ENCODE peak calls at places on chromosomes 3 and 15, in ten cellular contexts. One of them, this sample, is unnamed.

GRCh38 chr3:76131396-76132153 is 346.2 kb upstream of the ZNF717 start:
- DNase-seq in tibial nerve: no peak
- DNase-seq in CD8-positive, alpha-beta T cell: no peak
- DNase-seq in mesothelial cell of epicardium: no peak
- DNase-seq in GM13976: no peak
- DNase-seq in ovary: no peak
- DNase-seq in activated B cell treated with CpG ODN at 0.5 μM for 24 hours: no peak
- DNase-seq in GM23338: no peak
- DNase-seq in HCT116: no peak
- DNase-seq in GM20000: no peak
- DNase-seq in this sample: no peak

GRCh38 chr3:68256635-68257034 is 602.2 kb upstream of the SUCLG2 start:
- DNase-seq in GM20000: no peak
- DNase-seq in GM23338: peak
- DNase-seq in GM13976: no peak
- DNase-seq in CD8-positive, alpha-beta T cell: no peak
- DNase-seq in mesothelial cell of epicardium: no peak
- DNase-seq in activated B cell treated with CpG ODN at 0.5 μM for 24 hours: no peak
- DNase-seq in ovary: no peak
- DNase-seq in HCT116: no peak
- DNase-seq in tibial nerve: no peak
- DNase-seq in this sample: no peak

GRCh38 chr3:127037423-127037841 is 54.5 kb downstream of the PLXNA1 start:
- DNase-seq in GM23338: no peak
- DNase-seq in HCT116: no peak
- DNase-seq in ovary: no peak
- DNase-seq in activated B cell treated with CpG ODN at 0.5 μM for 24 hours: no peak
- DNase-seq in tibial nerve: no peak
- DNase-seq in GM13976: no peak
- DNase-seq in CD8-positive, alpha-beta T cell: no peak
- DNase-seq in GM20000: no peak
- DNase-seq in mesothelial cell of epicardium: no peak
- DNase-seq in this sample: no peak

GRCh38 chr15:59294961-59295741 is 77.5 kb downstream of the MYO1E start:
- DNase-seq in GM23338: no peak
- DNase-seq in GM20000: no peak
- DNase-seq in mesothelial cell of epicardium: no peak
- DNase-seq in CD8-positive, alpha-beta T cell: no peak
- DNase-seq in HCT116: peak
- DNase-seq in activated B cell treated with CpG ODN at 0.5 μM for 24 hours: no peak
- DNase-seq in ovary: no peak
- DNase-seq in tibial nerve: peak
- DNase-seq in GM13976: no peak
- DNase-seq in this sample: no peak

GRCh38 chr3:4793311-4793710 is 185.9 kb upstream of the BHLHE40 start:
- DNase-seq in activated B cell treated with CpG ODN at 0.5 μM for 24 hours: no peak
- DNase-seq in GM23338: no peak
- DNase-seq in HCT116: no peak
- DNase-seq in GM20000: no peak
- DNase-seq in mesothelial cell of epicardium: no peak
- DNase-seq in CD8-positive, alpha-beta T cell: no peak
- DNase-seq in ovary: no peak
- DNase-seq in tibial nerve: no peak
- DNase-seq in GM13976: no peak
- DNase-seq in this sample: no peak

GRCh38 chr3:54042259-54042823 is 80.0 kb upstream of the CACNA2D3 start:
- DNase-seq in mesothelial cell of epicardium: no peak
- DNase-seq in activated B cell treated with CpG ODN at 0.5 μM for 24 hours: no peak
- DNase-seq in ovary: no peak
- DNase-seq in tibial nerve: no peak
- DNase-seq in HCT116: no peak
- DNase-seq in CD8-positive, alpha-beta T cell: no peak
- DNase-seq in GM13976: no peak
- DNase-seq in GM20000: no peak
- DNase-seq in GM23338: peak
- DNase-seq in this sample: no peak

GRCh38 chr15:47300596-47300995 is 416.7 kb upstream of the SEMA6D start:
- DNase-seq in GM13976: no peak
- DNase-seq in HCT116: no peak
- DNase-seq in activated B cell treated with CpG ODN at 0.5 μM for 24 hours: no peak
- DNase-seq in CD8-positive, alpha-beta T cell: no peak
- DNase-seq in GM23338: no peak
- DNase-seq in tibial nerve: no peak
- DNase-seq in ovary: no peak
- DNase-seq in mesothelial cell of epicardium: no peak
- DNase-seq in GM20000: no peak
- DNase-seq in this sample: no peak

GRCh38 chr3:156751461-156752025 is 74.6 kb upstream of the LEKR1 start:
- DNase-seq in activated B cell treated with CpG ODN at 0.5 μM for 24 hours: no peak
- DNase-seq in tibial nerve: peak
- DNase-seq in CD8-positive, alpha-beta T cell: no peak
- DNase-seq in HCT116: no peak
- DNase-seq in GM20000: no peak
- DNase-seq in GM13976: no peak
- DNase-seq in ovary: peak
- DNase-seq in GM23338: peak
- DNase-seq in mesothelial cell of epicardium: no peak
- DNase-seq in this sample: no peak

GRCh38 chr3:38602576-38603250 is 46.8 kb downstream of the SCN5A start:
- DNase-seq in HCT116: no peak
- DNase-seq in GM13976: no peak
- DNase-seq in GM23338: no peak
- DNase-seq in activated B cell treated with CpG ODN at 0.5 μM for 24 hours: no peak
- DNase-seq in GM20000: no peak
- DNase-seq in ovary: no peak
- DNase-seq in tibial nerve: no peak
- DNase-seq in mesothelial cell of epicardium: no peak
- DNase-seq in CD8-positive, alpha-beta T cell: no peak
- DNase-seq in this sample: no peak

GRCh38 chr15:67422296-67422695 is 98.6 kb upstream of the C15orf61 start:
- DNase-seq in GM13976: no peak
- DNase-seq in GM23338: no peak
- DNase-seq in activated B cell treated with CpG ODN at 0.5 μM for 24 hours: no peak
- DNase-seq in HCT116: no peak
- DNase-seq in mesothelial cell of epicardium: no peak
- DNase-seq in CD8-positive, alpha-beta T cell: no peak
- DNase-seq in ovary: no peak
- DNase-seq in tibial nerve: no peak
- DNase-seq in GM20000: no peak
- DNase-seq in this sample: no peak

GRCh38 chr3:58562498-58562897 is 14.7 kb downstream of the FAM107A start:
- DNase-seq in activated B cell treated with CpG ODN at 0.5 μM for 24 hours: no peak
- DNase-seq in mesothelial cell of epicardium: no peak
- DNase-seq in CD8-positive, alpha-beta T cell: no peak
- DNase-seq in ovary: no peak
- DNase-seq in HCT116: no peak
- DNase-seq in GM13976: no peak
- DNase-seq in GM23338: no peak
- DNase-seq in GM20000: no peak
- DNase-seq in tibial nerve: no peak
- DNase-seq in this sample: no peak

GRCh38 chr15:63473999-63474809 is 30.2 kb upstream of the USP3 start:
- DNase-seq in GM13976: peak
- DNase-seq in GM23338: peak
- DNase-seq in CD8-positive, alpha-beta T cell: no peak
- DNase-seq in tibial nerve: no peak
- DNase-seq in ovary: no peak
- DNase-seq in GM20000: peak
- DNase-seq in mesothelial cell of epicardium: no peak
- DNase-seq in activated B cell treated with CpG ODN at 0.5 μM for 24 hours: peak
- DNase-seq in HCT116: no peak
- DNase-seq in this sample: no peak

GRCh38 chr15:64249406-64249805 is 86.6 kb upstream of the PPIB start:
- DNase-seq in tibial nerve: no peak
- DNase-seq in CD8-positive, alpha-beta T cell: no peak
- DNase-seq in GM13976: no peak
- DNase-seq in HCT116: no peak
- DNase-seq in mesothelial cell of epicardium: no peak
- DNase-seq in GM23338: no peak
- DNase-seq in activated B cell treated with CpG ODN at 0.5 μM for 24 hours: no peak
- DNase-seq in ovary: no peak
- DNase-seq in GM20000: no peak
- DNase-seq in this sample: no peak

GRCh38 chr3:61371123-61371522 is 119.9 kb upstream of the FHIT start:
- DNase-seq in ovary: no peak
- DNase-seq in activated B cell treated with CpG ODN at 0.5 μM for 24 hours: no peak
- DNase-seq in CD8-positive, alpha-beta T cell: no peak
- DNase-seq in tibial nerve: no peak
- DNase-seq in GM23338: peak
- DNase-seq in GM20000: peak
- DNase-seq in mesothelial cell of epicardium: no peak
- DNase-seq in HCT116: peak
- DNase-seq in GM13976: peak
- DNase-seq in this sample: no peak

GRCh38 chr15:31974855-31975421 is 55.4 kb upstream of the CHRNA7 start:
- DNase-seq in tibial nerve: no peak
- DNase-seq in GM23338: peak
- DNase-seq in GM20000: peak
- DNase-seq in CD8-positive, alpha-beta T cell: no peak
- DNase-seq in HCT116: no peak
- DNase-seq in ovary: no peak
- DNase-seq in GM13976: peak
- DNase-seq in activated B cell treated with CpG ODN at 0.5 μM for 24 hours: no peak
- DNase-seq in mesothelial cell of epicardium: no peak
- DNase-seq in this sample: peak
- TF ChIP-seq CTCF in tibial nerve: no peak
- TF ChIP-seq CTCF in GM23338: peak
- TF ChIP-seq CTCF in GM20000: peak
- TF ChIP-seq CTCF in CD8-positive, alpha-beta T cell: peak
- TF ChIP-seq CTCF in HCT116: peak
- TF ChIP-seq CTCF in ovary: no peak
- TF ChIP-seq CTCF in GM13976: peak
- TF ChIP-seq CTCF in activated B cell treated with CpG ODN at 0.5 μM for 24 hours: no peak
- TF ChIP-seq CTCF in mesothelial cell of epicardium: peak
- TF ChIP-seq CTCF in this sample: peak

DNA sequence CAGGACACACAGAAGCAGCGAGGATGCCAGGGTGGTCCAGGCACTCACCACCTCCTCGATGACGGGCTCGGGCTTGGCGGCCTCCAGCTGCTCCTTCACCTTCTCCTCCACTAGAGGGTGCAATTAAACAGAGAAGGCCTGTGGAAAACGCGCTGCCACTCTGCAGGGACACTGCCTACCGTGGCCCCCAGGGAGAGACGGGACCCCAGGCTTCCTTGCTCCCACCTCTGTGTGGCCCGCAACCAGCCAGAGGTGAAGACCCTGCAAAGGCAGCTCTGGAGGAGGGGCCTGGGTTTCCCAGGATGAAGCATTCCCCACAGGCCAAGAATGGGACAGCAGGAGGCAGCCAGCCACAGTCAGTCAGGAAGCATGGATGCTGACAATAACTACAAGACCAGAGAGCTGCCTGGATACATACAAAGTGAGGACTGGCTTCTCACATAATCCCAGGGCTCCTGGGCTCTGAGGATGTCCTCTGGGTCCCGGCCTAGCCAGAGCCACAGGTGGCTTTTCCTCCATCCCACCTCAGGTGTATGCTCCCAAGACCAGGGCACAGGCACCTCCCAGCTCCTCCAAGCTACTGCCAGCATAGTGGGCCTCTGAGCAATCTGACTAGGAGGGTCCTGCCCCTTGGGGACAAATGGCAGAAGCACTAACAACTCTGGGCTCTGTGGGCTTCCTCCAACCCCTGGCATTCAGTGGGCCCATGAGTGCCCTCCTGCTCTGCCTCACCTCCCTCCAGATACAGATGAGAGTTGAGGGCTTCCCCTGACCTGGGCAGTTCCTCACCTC is 46.2 kb downstream of the PTH1R start:
- DNase-seq in GM13976: peak
- DNase-seq in ovary: no peak
- DNase-seq in tibial nerve: no peak
- DNase-seq in mesothelial cell of epicardium: no peak
- DNase-seq in HCT116: no peak
- DNase-seq in GM20000: no peak
- DNase-seq in activated B cell treated with CpG ODN at 0.5 μM for 24 hours: no peak
- DNase-seq in CD8-positive, alpha-beta T cell: peak
- DNase-seq in GM23338: peak
- DNase-seq in this sample: peak
- TF ChIP-seq CTCF in GM13976: peak
- TF ChIP-seq CTCF in ovary: no peak
- TF ChIP-seq CTCF in tibial nerve: peak
- TF ChIP-seq CTCF in mesothelial cell of epicardium: peak
- TF ChIP-seq CTCF in HCT116: peak
- TF ChIP-seq CTCF in GM20000: peak
- TF ChIP-seq CTCF in activated B cell treated with CpG ODN at 0.5 μM for 24 hours: no peak
- TF ChIP-seq CTCF in CD8-positive, alpha-beta T cell: peak
- TF ChIP-seq CTCF in GM23338: peak
- TF ChIP-seq CTCF in this sample: peak

DNA sequence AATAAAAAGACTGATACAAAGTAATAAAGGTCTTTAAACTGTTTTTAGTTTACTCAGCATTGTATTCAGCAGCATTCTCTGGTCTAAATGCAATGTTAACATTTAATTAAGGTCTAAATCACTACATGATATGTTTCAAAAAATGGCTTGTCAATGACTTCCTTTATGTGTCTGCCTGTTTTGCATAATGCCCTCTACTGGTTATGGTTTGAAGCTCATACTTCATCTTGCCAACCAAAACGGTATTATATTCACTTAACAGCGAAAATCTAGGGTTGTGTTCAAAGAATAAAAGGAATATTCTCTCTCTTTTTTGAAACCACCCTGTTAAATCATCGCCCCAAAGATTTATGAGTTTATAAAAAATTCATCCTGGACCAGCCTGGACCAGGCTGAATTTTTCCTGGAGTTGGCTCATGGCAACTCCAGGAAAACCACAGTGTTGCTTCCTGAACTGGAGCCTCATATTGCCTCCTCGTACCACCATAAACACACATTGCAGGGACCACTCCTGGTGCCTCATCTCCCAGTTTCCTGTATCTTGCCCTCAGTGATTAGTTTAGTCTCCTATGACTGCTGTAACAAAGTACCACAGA is 6.7 kb upstream of the NCEH1 start:
- DNase-seq in GM20000: no peak
- DNase-seq in ovary: no peak
- DNase-seq in HCT116: peak
- DNase-seq in GM13976: no peak
- DNase-seq in activated B cell treated with CpG ODN at 0.5 μM for 24 hours: no peak
- DNase-seq in tibial nerve: no peak
- DNase-seq in mesothelial cell of epicardium: no peak
- DNase-seq in CD8-positive, alpha-beta T cell: no peak
- DNase-seq in GM23338: no peak
- DNase-seq in this sample: no peak
- TF ChIP-seq CTCF in GM20000: no peak
- TF ChIP-seq CTCF in ovary: no peak
- TF ChIP-seq CTCF in HCT116: peak
- TF ChIP-seq CTCF in GM13976: no peak
- TF ChIP-seq CTCF in activated B cell treated with CpG ODN at 0.5 μM for 24 hours: no peak
- TF ChIP-seq CTCF in tibial nerve: no peak
- TF ChIP-seq CTCF in mesothelial cell of epicardium: no peak
- TF ChIP-seq CTCF in CD8-positive, alpha-beta T cell: no peak
- TF ChIP-seq CTCF in GM23338: no peak
- TF ChIP-seq CTCF in this sample: no peak

DNA sequence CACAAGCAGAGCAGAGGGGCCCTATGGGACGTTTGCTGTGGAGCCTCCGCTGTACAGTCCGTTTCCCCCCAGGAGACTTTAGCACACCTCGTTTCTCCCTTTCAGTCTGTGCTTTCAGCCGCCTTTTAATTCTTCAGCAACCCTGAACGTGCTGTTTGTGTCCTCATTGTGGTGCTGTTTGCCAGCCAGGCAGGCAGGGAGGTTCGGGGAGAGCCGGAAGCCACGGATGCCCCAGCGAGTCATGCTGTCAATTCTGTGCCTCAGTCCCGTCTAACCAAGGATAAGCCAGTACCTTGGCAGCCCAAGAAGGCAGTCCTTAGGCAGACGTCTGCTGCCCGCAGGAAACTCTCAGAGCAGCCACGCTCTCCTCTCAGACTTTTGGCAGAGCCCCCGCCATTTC is 158.7 kb downstream of the UACA start:
- DNase-seq in CD8-positive, alpha-beta T cell: no peak
- DNase-seq in GM23338: peak
- DNase-seq in HCT116: no peak
- DNase-seq in activated B cell treated with CpG ODN at 0.5 μM for 24 hours: no peak
- DNase-seq in ovary: peak
- DNase-seq in mesothelial cell of epicardium: no peak
- DNase-seq in GM13976: no peak
- DNase-seq in tibial nerve: no peak
- DNase-seq in GM20000: no peak
- DNase-seq in this sample: no peak
- TF ChIP-seq CTCF in CD8-positive, alpha-beta T cell: no peak
- TF ChIP-seq CTCF in GM23338: peak
- TF ChIP-seq CTCF in HCT116: no peak
- TF ChIP-seq CTCF in activated B cell treated with CpG ODN at 0.5 μM for 24 hours: no peak
- TF ChIP-seq CTCF in ovary: no peak
- TF ChIP-seq CTCF in mesothelial cell of epicardium: no peak
- TF ChIP-seq CTCF in GM13976: no peak
- TF ChIP-seq CTCF in tibial nerve: no peak
- TF ChIP-seq CTCF in GM20000: no peak
- TF ChIP-seq CTCF in this sample: no peak

This sample was measured in progenitor cell of endocrine pancreas.